ENCODE peak calls at places on chromosomes 13 and 19, in nine cellular contexts. One of them, this sample, is unnamed.

GRCh38 chr13:77429320-77430142 is 102.6 kb upstream of the MYCBP2 start:
- DNase-seq in AG08395: no peak
- DNase-seq in left colon: no peak
- DNase-seq in activated gamma-delta T cell treated with Interleukin-2 at 50 U/mL for 16 hours: no peak
- DNase-seq in suprapubic skin: no peak
- DNase-seq in activated CD4-positive, alpha-beta T cell treated with anti-CD3 and anti-CD28 coated beads, Interleukin-2, amount 50 U/mL, for 48 hours: peak
- DNase-seq in NCI-H2029 treated with DMSO at 0.1 percent for 48 hours: peak
- DNase-seq in naive thymus-derived CD8-positive, alpha-beta T cell: no peak
- DNase-seq in stimulated activated CD4-positive, alpha-beta T cell treated with anti-CD3 and anti-CD28 coated beads, Interleukin-1b, Interleukin-23, amount 100 ng/mL, for 1 hour: peak
- DNase-seq in this sample: no peak

GRCh38 chr19:34430738-34431625 is 2.8 kb downstream of the UBA2 start:
- DNase-seq in stimulated activated CD4-positive, alpha-beta T cell treated with anti-CD3 and anti-CD28 coated beads, Interleukin-1b, Interleukin-23, amount 100 ng/mL, for 1 hour: no peak
- DNase-seq in activated gamma-delta T cell treated with Interleukin-2 at 50 U/mL for 16 hours: peak
- DNase-seq in left colon: no peak
- DNase-seq in activated CD4-positive, alpha-beta T cell treated with anti-CD3 and anti-CD28 coated beads, Interleukin-2, amount 50 U/mL, for 48 hours: peak
- DNase-seq in suprapubic skin: no peak
- DNase-seq in naive thymus-derived CD8-positive, alpha-beta T cell: peak
- DNase-seq in NCI-H2029 treated with DMSO at 0.1 percent for 48 hours: no peak
- DNase-seq in AG08395: peak
- DNase-seq in this sample: no peak

GRCh38 chr13:32126298-32126697 is 94.7 kb downstream of the FRY start:
- DNase-seq in activated CD4-positive, alpha-beta T cell treated with anti-CD3 and anti-CD28 coated beads, Interleukin-2, amount 50 U/mL, for 48 hours: no peak
- DNase-seq in suprapubic skin: no peak
- DNase-seq in stimulated activated CD4-positive, alpha-beta T cell treated with anti-CD3 and anti-CD28 coated beads, Interleukin-1b, Interleukin-23, amount 100 ng/mL, for 1 hour: no peak
- DNase-seq in AG08395: no peak
- DNase-seq in naive thymus-derived CD8-positive, alpha-beta T cell: no peak
- DNase-seq in activated gamma-delta T cell treated with Interleukin-2 at 50 U/mL for 16 hours: no peak
- DNase-seq in left colon: no peak
- DNase-seq in NCI-H2029 treated with DMSO at 0.1 percent for 48 hours: no peak
- DNase-seq in this sample: no peak

GRCh38 chr13:41236369-41236768 is 27.0 kb downstream of the MTRF1 start:
- DNase-seq in left colon: no peak
- DNase-seq in activated CD4-positive, alpha-beta T cell treated with anti-CD3 and anti-CD28 coated beads, Interleukin-2, amount 50 U/mL, for 48 hours: no peak
- DNase-seq in activated gamma-delta T cell treated with Interleukin-2 at 50 U/mL for 16 hours: no peak
- DNase-seq in NCI-H2029 treated with DMSO at 0.1 percent for 48 hours: no peak
- DNase-seq in naive thymus-derived CD8-positive, alpha-beta T cell: no peak
- DNase-seq in suprapubic skin: no peak
- DNase-seq in stimulated activated CD4-positive, alpha-beta T cell treated with anti-CD3 and anti-CD28 coated beads, Interleukin-1b, Interleukin-23, amount 100 ng/mL, for 1 hour: no peak
- DNase-seq in AG08395: no peak
- DNase-seq in this sample: no peak

GRCh38 chr13:24023073-24023472 is 125.8 kb upstream of the C1QTNF9B start:
- DNase-seq in suprapubic skin: no peak
- DNase-seq in activated gamma-delta T cell treated with Interleukin-2 at 50 U/mL for 16 hours: no peak
- DNase-seq in naive thymus-derived CD8-positive, alpha-beta T cell: no peak
- DNase-seq in activated CD4-positive, alpha-beta T cell treated with anti-CD3 and anti-CD28 coated beads, Interleukin-2, amount 50 U/mL, for 48 hours: no peak
- DNase-seq in stimulated activated CD4-positive, alpha-beta T cell treated with anti-CD3 and anti-CD28 coated beads, Interleukin-1b, Interleukin-23, amount 100 ng/mL, for 1 hour: no peak
- DNase-seq in left colon: no peak
- DNase-seq in AG08395: no peak
- DNase-seq in NCI-H2029 treated with DMSO at 0.1 percent for 48 hours: no peak
- DNase-seq in this sample: no peak

GRCh38 chr13:106213028-106213427 is 322.4 kb downstream of the EFNB2 start:
- DNase-seq in activated CD4-positive, alpha-beta T cell treated with anti-CD3 and anti-CD28 coated beads, Interleukin-2, amount 50 U/mL, for 48 hours: no peak
- DNase-seq in AG08395: peak
- DNase-seq in activated gamma-delta T cell treated with Interleukin-2 at 50 U/mL for 16 hours: no peak
- DNase-seq in suprapubic skin: no peak
- DNase-seq in left colon: no peak
- DNase-seq in stimulated activated CD4-positive, alpha-beta T cell treated with anti-CD3 and anti-CD28 coated beads, Interleukin-1b, Interleukin-23, amount 100 ng/mL, for 1 hour: no peak
- DNase-seq in naive thymus-derived CD8-positive, alpha-beta T cell: no peak
- DNase-seq in NCI-H2029 treated with DMSO at 0.1 percent for 48 hours: no peak
- DNase-seq in this sample: no peak

GRCh38 chr13:71252191-71252704 is 614.8 kb downstream of the DACH1 start:
- DNase-seq in AG08395: no peak
- DNase-seq in naive thymus-derived CD8-positive, alpha-beta T cell: no peak
- DNase-seq in activated gamma-delta T cell treated with Interleukin-2 at 50 U/mL for 16 hours: no peak
- DNase-seq in suprapubic skin: no peak
- DNase-seq in stimulated activated CD4-positive, alpha-beta T cell treated with anti-CD3 and anti-CD28 coated beads, Interleukin-1b, Interleukin-23, amount 100 ng/mL, for 1 hour: no peak
- DNase-seq in NCI-H2029 treated with DMSO at 0.1 percent for 48 hours: no peak
- DNase-seq in left colon: no peak
- DNase-seq in activated CD4-positive, alpha-beta T cell treated with anti-CD3 and anti-CD28 coated beads, Interleukin-2, amount 50 U/mL, for 48 hours: no peak
- DNase-seq in this sample: no peak

GRCh38 chr19:49425922-49426592 is 869 bp downstream of the GFY start:
- DNase-seq in stimulated activated CD4-positive, alpha-beta T cell treated with anti-CD3 and anti-CD28 coated beads, Interleukin-1b, Interleukin-23, amount 100 ng/mL, for 1 hour: no peak
- DNase-seq in AG08395: no peak
- DNase-seq in naive thymus-derived CD8-positive, alpha-beta T cell: no peak
- DNase-seq in suprapubic skin: peak
- DNase-seq in activated CD4-positive, alpha-beta T cell treated with anti-CD3 and anti-CD28 coated beads, Interleukin-2, amount 50 U/mL, for 48 hours: peak
- DNase-seq in activated gamma-delta T cell treated with Interleukin-2 at 50 U/mL for 16 hours: no peak
- DNase-seq in NCI-H2029 treated with DMSO at 0.1 percent for 48 hours: peak
- DNase-seq in left colon: no peak
- DNase-seq in this sample: no peak